ENCODE peak calls at places on chromosomes 11 and 22, in six cellular contexts. H is keratinocyte, G is AG09319, W is A549, R is BJ, Z is left ventricle myocardium inferior. B is an unnamed sample.

GRCh38 chr11:114258696-114259095 is 37.5 kb upstream of the NNMT start:
- DNase-seq in H (no peak), G (no peak), W (no peak), R (no peak), Z (no peak), B (no peak)

GRCh38 chr11:107218123-107219084 is 200.1 kb upstream of the GUCY1A2 start:
- DNase-seq in H (no peak), G (no peak), W (no peak), R (no peak), Z (no peak), B (no peak)

GRCh38 chr11:66315921-66316811 is 678 bp downstream of the CD248 start:
- DNase-seq in H (no peak), G (no peak), W (no peak), R (no peak), Z (no peak), B (no peak)

GRCh38 chr11:94511932-94512781 is at the start of gene C11orf97:
- DNase-seq in H (no peak), G (no peak), W (no peak), R (no peak), Z (peak; percentile 46), B (peak; percentile 87)

GRCh38 chr11:72446929-72447753 is 12.8 kb upstream of the CLPB start:
- DNase-seq in H (no peak), G (peak; percentile 31), W (peak; percentile 76), R (no peak), Z (no peak), B (no peak)

GRCh38 chr22:28953976-28954880 is 70.9 kb downstream of the ZNRF3 start:
- DNase-seq in H (no peak), G (no peak), W (no peak), R (no peak), Z (no peak), B (no peak)

GRCh38 chr22:37990302-37990701 is 5.9 kb upstream of the SOX10 start:
- DNase-seq in H (no peak), G (no peak), W (no peak), R (no peak), Z (peak; percentile 46), B (no peak)

GRCh38 chr22:40203568-40203967 is 25.8 kb downstream of the TNRC6B start:
- DNase-seq in H (no peak), G (no peak), W (no peak), R (no peak), Z (no peak), B (no peak)

GRCh38 chr11:107988397-107989158 is 20.1 kb upstream of the CUL5 start:
- DNase-seq in H (no peak), G (no peak), W (no peak), R (no peak), Z (no peak), B (no peak)

GRCh38 chr11:108859510-108859909 is 194.6 kb downstream of the DDX10 start:
- DNase-seq in H (no peak), G (no peak), W (no peak), R (no peak), Z (no peak), B (no peak)

GRCh38 chr11:22626573-22627239 is 1.1 kb upstream of the FANCF start:
- DNase-seq in H (no peak), G (no peak), W (no peak), R (no peak), Z (no peak), B (no peak)

GRCh38 chr22:47193606-47194316 is 431.3 kb downstream of the TBC1D22A start:
- DNase-seq in H (no peak), G (no peak), W (no peak), R (no peak), Z (no peak), B (peak; percentile 78)

GRCh38 chr11:117096140-117096972 is 1.9 kb downstream of the SIK3 start:
- DNase-seq in H (no peak), G (no peak), W (peak; percentile 56), R (peak; percentile 44), Z (no peak), B (no peak)

GRCh38 chr22:43928418-43929307 is 5.1 kb downstream of the PNPLA3 start:
- DNase-seq in H (no peak), G (no peak), W (no peak), R (no peak), Z (no peak), B (no peak)

GRCh38 chr11:63880031-63880841 is 36.7 kb downstream of the RCOR2 start:
- DNase-seq in H (no peak), G (no peak), W (no peak), R (no peak), Z (no peak), B (no peak)

GRCh38 chr11:112481893-112482292 is 221.2 kb upstream of the PLET1 start:
- DNase-seq in H (no peak), G (no peak), W (no peak), R (no peak), Z (no peak), B (no peak)

GRCh38 chr22:23047265-23047664 is 23.1 kb upstream of the GNAZ start:
- DNase-seq in H (no peak), G (no peak), W (no peak), R (no peak), Z (no peak), B (no peak)

GRCh38 chr22:35301370-35301874 is 1.7 kb downstream of the TOM1 start:
- DNase-seq in H (peak; percentile 42), G (peak; percentile 98), W (peak; percentile 85), R (peak; percentile 77), Z (no peak), B (peak; percentile 57)

GRCh38 chr11:1487851-1488574 is 1.4 kb upstream of the MOB2 start:
- DNase-seq in H (no peak), G (no peak), W (no peak), R (no peak), Z (no peak), B (no peak)
- TF ChIP-seq CTCF in H (no peak), G (no peak), W (no peak), R (no peak), Z (no peak), B (no peak)

DNA sequence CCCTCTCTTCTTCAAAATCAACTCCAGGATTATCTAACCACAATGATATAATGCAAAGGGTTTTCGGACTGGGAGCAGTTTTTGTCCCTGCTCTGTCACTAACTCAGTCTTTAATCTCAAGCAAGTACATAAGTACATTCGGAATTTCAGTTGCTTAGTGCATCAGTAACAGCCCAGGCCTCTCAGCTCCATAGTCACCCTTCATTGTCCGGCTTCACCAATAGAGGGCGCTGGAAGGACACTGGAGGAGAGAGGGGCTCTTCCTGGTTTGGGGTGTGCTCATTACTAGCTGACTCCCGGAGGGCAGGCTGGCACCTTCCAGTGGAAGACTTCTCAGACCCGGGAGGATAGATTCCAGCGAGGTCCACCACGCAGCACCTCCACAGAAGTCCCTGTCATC is 90.4 kb upstream of the PDGFD start:
- DNase-seq in H (no peak), G (no peak), W (peak; percentile 26), R (no peak), Z (no peak), B (no peak)
- TF ChIP-seq CTCF in H (peak; percentile 70), G (peak; percentile 21), W (no peak), R (no peak), Z (peak; percentile 54), B (peak; percentile 45)

GRCh38 chr11:120695426-120695825 is 183.9 kb downstream of the GRIK4 start:
- DNase-seq in H (no peak), G (no peak), W (no peak), R (no peak), Z (no peak), B (no peak)

GRCh38 chr11:120698918-120699317 is 187.4 kb downstream of the GRIK4 start:
- DNase-seq in H (no peak), G (no peak), W (no peak), R (no peak), Z (no peak), B (no peak)

GRCh38 chr11:120694706-120695105 is 183.2 kb downstream of the GRIK4 start:
- DNase-seq in H (no peak), G (no peak), W (no peak), R (no peak), Z (no peak), B (no peak)

DNA sequence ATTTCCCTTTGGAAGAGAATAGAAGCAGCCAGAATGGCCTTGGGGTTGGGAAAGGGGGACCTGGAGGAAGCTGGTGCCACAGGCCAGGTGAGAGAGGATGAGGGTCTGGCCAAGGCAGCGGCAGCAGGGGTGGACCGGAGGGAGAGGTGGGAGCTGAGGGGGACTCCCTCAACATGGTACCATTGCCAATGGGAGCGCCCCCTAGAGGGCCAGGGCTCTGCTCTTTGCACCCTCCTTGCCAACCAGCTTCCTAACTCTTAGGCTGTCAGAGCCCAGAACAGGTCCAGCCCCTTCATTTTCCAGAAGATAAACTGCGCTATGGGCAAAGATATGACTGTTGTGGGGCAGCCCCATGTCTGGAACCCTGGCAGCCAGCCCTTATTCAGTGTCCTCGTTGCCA is 185.0 kb downstream of the GRIK4 start:
- DNase-seq in H (no peak), G (no peak), W (no peak), R (no peak), Z (no peak), B (no peak)
- TF ChIP-seq CTCF in H (peak; percentile 18), G (peak; percentile 5), W (no peak), R (peak; percentile 6), Z (no peak), B (no peak)

GRCh38 chr11:133964946-133965632 is 8.3 kb upstream of the IGSF9B start:
- DNase-seq in H (no peak), G (no peak), W (peak; percentile 50), R (no peak), Z (no peak), B (no peak)

GRCh38 chr11:133968300-133968699 is 11.5 kb upstream of the IGSF9B start:
- DNase-seq in H (no peak), G (no peak), W (no peak), R (no peak), Z (no peak), B (no peak)

GRCh38 chr11:133966147-133966546 is 9.4 kb upstream of the IGSF9B start:
- DNase-seq in H (no peak), G (no peak), W (no peak), R (no peak), Z (no peak), B (no peak)

GRCh38 chr11:133967599-133968238 is 11.0 kb upstream of the IGSF9B start:
- DNase-seq in H (no peak), G (no peak), W (no peak), R (no peak), Z (no peak), B (no peak)

GRCh38 chr11:133966924-133967598 is 10.3 kb upstream of the IGSF9B start:
- DNase-seq in H (no peak), G (no peak), W (peak; percentile 22), R (no peak), Z (peak; percentile 70), B (no peak)
- TF ChIP-seq CTCF in H (no peak), G (peak; percentile 13), W (no peak), R (peak; percentile 35), Z (peak; percentile 78), B (peak; percentile 34)

GRCh38 chr11:115693002-115693401 is 188.8 kb upstream of the CADM1 start:
- DNase-seq in H (no peak), G (no peak), W (no peak), R (no peak), Z (no peak), B (no peak)
- TF ChIP-seq CTCF in H (no peak), G (no peak), W (no peak), R (no peak), Z (no peak), B (no peak)

GRCh38 chr11:120912504-120912903 is 111.4 kb upstream of the TBCEL start:
- DNase-seq in H (no peak), G (no peak), W (peak; percentile 51), R (no peak), Z (no peak), B (no peak)
- TF ChIP-seq CTCF in H (peak; percentile 36), G (peak; percentile 41), W (peak; percentile 27), R (peak; percentile 46), Z (peak; percentile 58), B (peak; percentile 39)